ENCODE peak calls at places on chromosomes 4 and X, in nine cellular contexts. H is uterus, K is A549, R is tibial artery, Q is PC-9, L is Peyer's patch, P is cardiac muscle cell, V is mammary epithelial cell, C is pancreas. I is an unnamed sample. For H3K4me1, the result is how much of the 10 kb centered on the place peaks cover.

GRCh38 chr4:137635596-137635995 is 103.3 kb upstream of the PCDH18 start:
- DNase-seq in V (no peak), H (no peak), P (peak), K (no peak), C (no peak), R (no peak), L (no peak), Q (no peak), I (no peak)

GRCh38 chr4:61336488-61336887 is 136.4 kb downstream of the ADGRL3 start:
- DNase-seq in Q (no peak), R (no peak), V (no peak), K (no peak), C (no peak), H (no peak), P (no peak), L (no peak), I (no peak)

GRCh38 chr4:145524535-145524934 is 42.9 kb downstream of the SMAD1 start:
- DNase-seq in K (no peak), Q (no peak), H (no peak), C (no peak), V (no peak), R (no peak), P (no peak), L (no peak), I (no peak)

GRCh38 chr4:99379571-99379970 is 27.0 kb upstream of the ADH1C start:
- DNase-seq in K (no peak), Q (no peak), V (no peak), L (no peak), C (no peak), R (no peak), H (no peak), P (peak), I (no peak)

GRCh38 chrX:31392541-31392940 is 320.7 kb upstream of the FTHL17 start:
- DNase-seq in R (no peak), H (no peak), V (no peak), Q (no peak), L (no peak), C (no peak), K (no peak), P (no peak), I (no peak)

GRCh38 chrX:106168107-106168506 is at the start of gene PWWP3B:
- DNase-seq in V (peak), Q (no peak), R (no peak), L (no peak), H (peak), P (peak), C (peak), K (no peak), I (peak)

GRCh38 chrX:121000589-121000988 is 15.0 kb upstream of the CT47A1 start:
- DNase-seq in R (no peak), P (peak), H (no peak), V (peak), C (no peak), L (no peak), K (no peak), Q (peak), I (no peak)

GRCh38 chrX:48196745-48197213 is at the start of gene SSX5:
- DNase-seq in Q (no peak), L (no peak), V (no peak), P (no peak), K (no peak), H (no peak), C (no peak), R (no peak), I (no peak)

GRCh38 chrX:27890611-27891010 is 82.8 kb downstream of the MAGEB10 start:
- DNase-seq in Q (peak), L (no peak), P (peak), C (no peak), V (peak), K (peak), H (no peak), R (no peak), I (no peak)

GRCh38 chrX:137565921-137566745 is at the start of gene ZIC3:
- DNase-seq in L (no peak), R (peak), P (peak), C (peak), K (no peak), Q (no peak), V (no peak), H (no peak), I (peak)

GRCh38 chrX:10190367-10190766 is 33.6 kb downstream of the CLCN4 start:
- DNase-seq in K (peak), C (peak), L (no peak), H (peak), R (no peak), P (peak), Q (peak), V (peak), I (no peak)

GRCh38 chr4:162499478-162499877 is 335.7 kb upstream of the FSTL5 start:
- DNase-seq in R (no peak), L (no peak), V (no peak), C (no peak), Q (no peak), H (no peak), K (no peak), P (peak), I (no peak)

GRCh38 chr4:121913667-121914066 is 38.2 kb downstream of the TRPC3 start:
- DNase-seq in K (no peak), Q (no peak), C (no peak), H (no peak), L (no peak), R (no peak), V (no peak), P (no peak), I (no peak)

GRCh38 chr4:60938181-60938580 is 261.9 kb upstream of the ADGRL3 start:
- DNase-seq in Q (no peak), P (no peak), H (no peak), V (no peak), K (no peak), R (no peak), C (no peak), L (no peak), I (no peak)

GRCh38 chrX:82658492-82658891 is 849.6 kb upstream of the POU3F4 start:
- DNase-seq in R (no peak), P (no peak), H (no peak), C (no peak), L (no peak), K (no peak), Q (no peak), V (no peak), I (no peak)

GRCh38 chr4:10162341-10163000 is 45.9 kb upstream of the WDR1 start:
- DNase-seq in Q (no peak), H (no peak), V (no peak), R (no peak), K (no peak), L (no peak), C (peak), P (no peak), I (peak)

GRCh38 chr4:13829457-13829856 is 201.9 kb upstream of the BOD1L1 start:
- DNase-seq in L (no peak), Q (no peak), K (no peak), H (no peak), V (peak), C (no peak), R (no peak), P (no peak), I (no peak)

GRCh38 chr4:100257567-100257966 is 67.3 kb upstream of the DDIT4L start:
- DNase-seq in K (no peak), R (no peak), Q (peak), C (no peak), H (no peak), V (peak), P (no peak), L (no peak), I (no peak)

GRCh38 chrX:39769748-39770147 is 328.0 kb downstream of the BCOR start:
- DNase-seq in V (no peak), P (no peak), H (no peak), C (no peak), Q (no peak), R (no peak), K (no peak), L (no peak), I (no peak)

GRCh38 chr4:84085986-84086385 is 413.1 kb downstream of the NKX6-1 start:
- DNase-seq in Q (no peak), C (no peak), L (no peak), P (no peak), K (no peak), H (no peak), R (no peak), V (no peak), I (no peak)

GRCh38 chrX:137549073-137549472 is 16.9 kb upstream of the ZIC3 start:
- DNase-seq in H (no peak), L (no peak), Q (no peak), K (no peak), C (no peak), P (no peak), V (no peak), R (no peak), I (no peak)

GRCh38 chrX:132671229-132671641 is 182.4 kb upstream of the MBNL3 start:
- DNase-seq in K (no peak), R (no peak), Q (no peak), P (no peak), C (no peak), V (no peak), H (no peak), L (no peak), I (no peak)

GRCh38 chr4:64432674-64433073 is 23.4 kb upstream of the TECRL start:
- DNase-seq in P (no peak), C (no peak), R (no peak), Q (no peak), L (no peak), H (no peak), K (no peak), V (no peak), I (no peak)

GRCh38 chrX:17588303-17588702 is 149.0 kb upstream of the SCML1 start:
- DNase-seq in K (no peak), Q (no peak), H (no peak), C (no peak), R (no peak), L (no peak), V (no peak), P (no peak), I (no peak)

GRCh38 chr4:41160010-41160789 is 54.1 kb downstream of the APBB2 start:
- DNase-seq in P (peak), R (no peak), Q (peak), L (no peak), K (peak), H (peak), C (no peak), V (peak), I (no peak)

GRCh38 chr4:36064147-36064546 is 180.2 kb downstream of the ARAP2 start:
- DNase-seq in H (no peak), L (no peak), C (no peak), K (no peak), Q (peak), R (no peak), P (no peak), V (peak), I (no peak)

GRCh38 chr4:114015444-114015899 is 36.0 kb upstream of the ARSJ start:
- DNase-seq in Q (peak), H (no peak), L (no peak), P (peak), V (peak), R (no peak), K (peak), C (no peak), I (no peak)

GRCh38 chr4:6908397-6909112 is 1.1 kb upstream of the TBC1D14 start:
- DNase-seq in R (no peak), K (no peak), Q (no peak), L (no peak), H (no peak), C (no peak), V (no peak), P (peak), I (no peak)

GRCh38 chr4:101028886-101029285 is 318.4 kb downstream of the PPP3CA start:
- DNase-seq in H (no peak), Q (no peak), K (no peak), R (no peak), V (no peak), L (no peak), P (no peak), C (no peak), I (no peak)

GRCh38 chr4:186725422-186726149 is 1.9 kb upstream of the FAT1 start:
- DNase-seq in H (peak), Q (peak), K (peak), C (peak), V (peak), P (peak), L (no peak), R (peak), I (peak)
- H3K27ac ChIP-seq in H (peak), Q (peak), K (peak), C (peak), V (peak), P (peak), L (peak), R (peak), I (peak)

GRCh38 chr4:185713731-185714130 is 98.3 kb downstream of the SORBS2 start:
- DNase-seq in H (no peak), K (no peak), Q (no peak), P (no peak), R (no peak), V (no peak), L (no peak), C (no peak), I (no peak)
- H3K4me1 ChIP-seq in H (under half), K (under half), Q (under half), P (under half), R (half or more), V (under half), L (under half), C (under half), I (half or more)

GRCh38 chr4:1868293-1868692 is 2.9 kb upstream of the NSD2 start:
- DNase-seq in L (no peak), Q (no peak), C (no peak), R (no peak), H (no peak), P (no peak), V (no peak), K (no peak), I (peak)
- H3K27ac ChIP-seq in L (peak), Q (no peak), C (no peak), R (no peak), H (no peak), P (no peak), V (no peak), K (peak), I (no peak)

GRCh38 chr4:89298788-89299152 is 8.8 kb downstream of the GPRIN3 start:
- DNase-seq in L (no peak), R (no peak), C (no peak), K (no peak), V (peak), H (no peak), Q (no peak), P (peak), I (no peak)
- H3K4me1 ChIP-seq in L (under half), R (under half), C (half or more), K (half or more), V (under half), H (under half), Q (under half), P (half or more), I (half or more)

I was measured in stomach.